ENCODE peak calls at places on chromosomes 12 and 14, in six cellular contexts. H is GM12892, Z is esophagus muscularis mucosa, C is prostate gland, U is stomach, M is endothelial cell of umbilical vein. I is an unnamed sample.

GRCh38 chr12:46516238-46516932 is 143.8 kb upstream of the SLC38A2 start:
- DNase-seq in H (no peak), Z (no peak), C (no peak), U (no peak), M (no peak), I (no peak)

GRCh38 chr12:111443586-111443985 is 37.9 kb downstream of the SH2B3 start:
- DNase-seq in H (no peak), Z (no peak), C (no peak), U (peak; percentile 21), M (no peak), I (no peak)

GRCh38 chr14:61217516-61217915 is 63.6 kb downstream of the TMEM30B start:
- DNase-seq in H (no peak), Z (no peak), C (peak; percentile 50), U (no peak), M (no peak), I (no peak)

GRCh38 chr12:78470354-78471195 is 394.0 kb upstream of the SYT1 start:
- DNase-seq in H (no peak), Z (no peak), C (peak; percentile 8), U (no peak), M (peak; percentile 57), I (no peak)

GRCh38 chr12:118120579-118121363 is 15.2 kb upstream of the PEBP1 start:
- DNase-seq in H (peak; percentile 72), Z (peak; percentile 93), C (peak; percentile 66), U (peak; percentile 84), M (peak; percentile 52), I (no peak)

GRCh38 chr14:51895425-51895824 is 35.0 kb downstream of the GNG2 start:
- DNase-seq in H (no peak), Z (no peak), C (no peak), U (no peak), M (no peak), I (no peak)

GRCh38 chr12:77847665-77848431 is 17.2 kb downstream of the NAV3 start:
- DNase-seq in H (no peak), Z (no peak), C (peak; percentile 70), U (no peak), M (peak; percentile 90), I (no peak)

GRCh38 chr12:110141389-110141788 is 17.2 kb downstream of the IFT81 start:
- DNase-seq in H (no peak), Z (no peak), C (no peak), U (no peak), M (no peak), I (no peak)

GRCh38 chr12:106358410-106359241 is 1.1 kb downstream of the POLR3B start:
- DNase-seq in H (no peak), Z (no peak), C (peak; percentile 16), U (peak; percentile 34), M (no peak), I (no peak)

GRCh38 chr12:68794653-68795253 is 13.2 kb upstream of the MDM2 start:
- DNase-seq in H (no peak), Z (no peak), C (no peak), U (no peak), M (no peak), I (no peak)

GRCh38 chr14:52080817-52081755 is 12.2 kb upstream of the NID2 start:
- DNase-seq in H (no peak), Z (peak; percentile 29), C (no peak), U (no peak), M (peak; percentile 26), I (no peak)

GRCh38 chr14:58738189-58738836 is 100.6 kb downstream of the DACT1 start:
- DNase-seq in H (no peak), Z (no peak), C (no peak), U (no peak), M (no peak), I (no peak)

GRCh38 chr14:34356267-34356660 is 105.8 kb downstream of the SPTSSA start:
- DNase-seq in H (no peak), Z (no peak), C (no peak), U (no peak), M (no peak), I (no peak)

GRCh38 chr12:80504389-80505153 is 60.5 kb downstream of the PTPRQ start:
- DNase-seq in H (no peak), Z (no peak), C (no peak), U (no peak), M (no peak), I (no peak)

GRCh38 chr14:61700104-61700886 is 5.0 kb downstream of the HIF1A start:
- DNase-seq in H (no peak), Z (no peak), C (no peak), U (no peak), M (peak; percentile 28), I (no peak)

GRCh38 chr14:90344920-90345557 is 13.3 kb upstream of the NRDE2 start:
- DNase-seq in H (no peak), Z (no peak), C (no peak), U (no peak), M (no peak), I (no peak)

GRCh38 chr12:50567926-50568325 is 63.1 kb downstream of the DIP2B start:
- DNase-seq in H (no peak), Z (no peak), C (no peak), U (no peak), M (peak; percentile 28), I (no peak)

GRCh38 chr12:57549909-57550627 is at the start of gene KIF5A:
- DNase-seq in H (peak; percentile 72), Z (no peak), C (no peak), U (no peak), M (no peak), I (no peak)

GRCh38 chr12:88181881-88182280 is 39.8 kb downstream of the TMTC3 start:
- DNase-seq in H (no peak), Z (no peak), C (no peak), U (no peak), M (no peak), I (no peak)

GRCh38 chr12:72077111-72077820 is 138.6 kb downstream of the TPH2 start:
- DNase-seq in H (no peak), Z (no peak), C (no peak), U (no peak), M (no peak), I (no peak)

GRCh38 chr14:85156319-85156718 is 373.6 kb upstream of the FLRT2 start:
- DNase-seq in H (no peak), Z (no peak), C (no peak), U (no peak), M (no peak), I (no peak)

GRCh38 chr14:54147285-54147684 is 190.7 kb upstream of the BMP4 start:
- DNase-seq in H (no peak), Z (no peak), C (no peak), U (no peak), M (peak; percentile 77), I (no peak)

GRCh38 chr12:104223599-104224168 is 8.1 kb downstream of the TXNRD1 start:
- DNase-seq in H (no peak), Z (no peak), C (no peak), U (no peak), M (no peak), I (no peak)

GRCh38 chr14:91745329-91745728 is 13.4 kb upstream of the CATSPERB start:
- DNase-seq in H (no peak), Z (no peak), C (no peak), U (no peak), M (no peak), I (no peak)

GRCh38 chr14:105313381-105314286 is 914 bp upstream of the PACS2 start:
- DNase-seq in H (no peak), Z (no peak), C (peak; percentile 32), U (peak; percentile 43), M (peak; percentile 8), I (no peak)
- TF ChIP-seq POLR2AphosphoS5 in H (no peak), Z (no peak), C (no peak), U (no peak), M (no peak), I (no peak)

GRCh38 chr12:66960704-66961690 is 282.1 kb upstream of the GRIP1 start:
- DNase-seq in H (no peak), Z (no peak), C (peak; percentile 40), U (no peak), M (no peak), I (no peak)

GRCh38 chr12:66963901-66964300 is 285.0 kb upstream of the GRIP1 start:
- DNase-seq in H (no peak), Z (no peak), C (no peak), U (no peak), M (no peak), I (no peak)

GRCh38 chr12:66964629-66965028 is 285.8 kb upstream of the GRIP1 start:
- DNase-seq in H (no peak), Z (no peak), C (no peak), U (no peak), M (no peak), I (no peak)

GRCh38 chr12:66962316-66962715 is 283.4 kb upstream of the GRIP1 start:
- DNase-seq in H (no peak), Z (no peak), C (no peak), U (no peak), M (no peak), I (no peak)

DNA sequence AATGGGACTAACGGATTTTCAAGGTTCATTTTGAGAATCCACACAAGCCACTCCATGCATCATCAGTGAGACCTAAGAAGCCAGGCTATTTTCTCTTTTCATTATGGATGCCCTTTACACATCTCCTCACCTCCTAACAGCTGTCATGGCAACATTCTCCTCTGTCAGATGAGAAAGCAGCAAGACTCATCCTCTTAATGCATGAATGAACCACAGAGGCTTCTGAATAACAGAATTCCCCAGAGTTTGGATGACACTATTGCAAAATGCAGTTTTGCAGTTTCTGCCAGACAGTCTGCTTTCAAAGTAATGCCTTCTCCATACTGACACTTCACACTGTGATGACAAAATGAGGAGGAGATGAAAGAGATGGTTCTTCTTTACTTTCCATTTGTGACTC is 286.7 kb upstream of the GRIP1 start:
- DNase-seq in H (no peak), Z (no peak), C (no peak), U (no peak), M (no peak), I (no peak)
- TF ChIP-seq POLR2AphosphoS5 in H (no peak), Z (no peak), C (no peak), U (no peak), M (no peak), I (no peak)

GRCh38 chr12:52439420-52439819 is 5.2 kb upstream of the KRT75 start:
- DNase-seq in H (no peak), Z (no peak), C (no peak), U (no peak), M (no peak), I (no peak)
- TF ChIP-seq POLR2AphosphoS5 in H (no peak), Z (no peak), C (no peak), U (no peak), M (no peak), I (no peak)

GRCh38 chr12:94874086-94874985 is 129.2 kb downstream of the NDUFA12 start:
- DNase-seq in H (no peak), Z (peak; percentile 84), C (no peak), U (no peak), M (no peak), I (no peak)

GRCh38 chr12:94874986-94875312 is 128.5 kb downstream of the NDUFA12 start:
- DNase-seq in H (no peak), Z (no peak), C (peak; percentile 76), U (no peak), M (no peak), I (no peak)

GRCh38 chr12:94875525-94875924 is 128.0 kb downstream of the NDUFA12 start:
- DNase-seq in H (peak; percentile 32), Z (peak; percentile 50), C (peak; percentile 28), U (no peak), M (peak; percentile 41), I (no peak)

DNA sequence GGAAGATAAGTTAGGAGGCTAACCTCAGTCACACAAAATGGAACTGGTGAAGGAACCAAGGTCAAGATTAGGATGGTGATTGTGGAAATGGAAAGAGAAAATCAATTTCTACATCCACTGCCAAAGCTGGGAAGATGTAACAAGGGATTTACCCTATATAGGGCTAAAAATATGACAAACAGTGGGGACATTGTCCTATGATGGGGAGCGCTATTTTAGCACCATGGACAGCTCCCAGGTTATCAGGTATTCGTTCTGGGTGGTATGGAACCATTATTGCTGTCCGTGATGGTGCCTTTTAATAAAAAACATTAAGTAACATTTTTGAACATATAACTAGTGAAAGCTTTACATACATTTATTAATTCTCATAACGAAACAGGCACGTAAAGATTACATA is 124.0 kb downstream of the NDUFA12 start:
- DNase-seq in H (no peak), Z (no peak), C (no peak), U (no peak), M (no peak), I (no peak)
- TF ChIP-seq POLR2AphosphoS5 in H (no peak), Z (no peak), C (no peak), U (no peak), M (no peak), I (no peak)

I was measured in vagina.